ENCODE peak calls at places on chromosome 7, in four cellular contexts. One of them, this sample, is unnamed.
A peak's percentile ranks its signal among the peaks of the same experiment; 100 is the strongest.

GRCh38 chr7:22269963-22270362 is 87.0 kb downstream of the RAPGEF5 start:
- DNase-seq in PC-3: no peak
- DNase-seq in esophagus squamous epithelium: no peak
- DNase-seq in neural progenitor cell: no peak
- DNase-seq in this sample: no peak

GRCh38 chr7:1654738-1655490 is 15.2 kb upstream of the ELFN1 start:
- DNase-seq in PC-3: no peak
- DNase-seq in esophagus squamous epithelium: no peak
- DNase-seq in neural progenitor cell: no peak
- DNase-seq in this sample: no peak

GRCh38 chr7:1537631-1538412 is 7.3 kb downstream of the MAFK start:
- DNase-seq in neural progenitor cell: peak; percentile 83
- DNase-seq in PC-3: peak; percentile 20
- DNase-seq in esophagus squamous epithelium: no peak
- DNase-seq in this sample: no peak

GRCh38 chr7:44416941-44417340 is 73.5 kb downstream of the NUDCD3 start:
- DNase-seq in PC-3: no peak
- DNase-seq in esophagus squamous epithelium: no peak
- DNase-seq in neural progenitor cell: no peak
- DNase-seq in this sample: no peak

GRCh38 chr7:29639386-29639785 is 75.8 kb downstream of the PRR15 start:
- DNase-seq in neural progenitor cell: no peak
- DNase-seq in PC-3: no peak
- DNase-seq in esophagus squamous epithelium: no peak
- DNase-seq in this sample: no peak

GRCh38 chr7:36677769-36678435 is 46.4 kb downstream of the AOAH start:
- DNase-seq in esophagus squamous epithelium: no peak
- DNase-seq in PC-3: no peak
- DNase-seq in neural progenitor cell: no peak
- DNase-seq in this sample: no peak

GRCh38 chr7:91620827-91621226 is 259.7 kb downstream of the MTERF1 start:
- DNase-seq in neural progenitor cell: no peak
- DNase-seq in PC-3: no peak
- DNase-seq in esophagus squamous epithelium: no peak
- DNase-seq in this sample: no peak

GRCh38 chr7:73606801-73607691 is 17.3 kb downstream of the MLXIPL start:
- DNase-seq in esophagus squamous epithelium: no peak
- DNase-seq in PC-3: peak; percentile 55
- DNase-seq in neural progenitor cell: peak; percentile 94
- DNase-seq in this sample: peak; percentile 53

GRCh38 chr7:7271094-7271874 is 88.9 kb downstream of the C1GALT1 start:
- DNase-seq in PC-3: no peak
- DNase-seq in esophagus squamous epithelium: no peak
- DNase-seq in neural progenitor cell: peak; percentile 3
- DNase-seq in this sample: no peak

GRCh38 chr7:18179058-18179457 is 151.4 kb upstream of the PRPS1L1 start:
- DNase-seq in neural progenitor cell: no peak
- DNase-seq in PC-3: peak; percentile 67
- DNase-seq in esophagus squamous epithelium: no peak
- DNase-seq in this sample: no peak

GRCh38 chr7:143041346-143041745 is 10.8 kb upstream of the OR6V1 start:
- DNase-seq in neural progenitor cell: no peak
- DNase-seq in PC-3: no peak
- DNase-seq in esophagus squamous epithelium: no peak
- DNase-seq in this sample: no peak

GRCh38 chr7:155457544-155458316 is at the start of gene EN2:
- DNase-seq in PC-3: peak; percentile 7
- DNase-seq in neural progenitor cell: peak; percentile 57
- DNase-seq in esophagus squamous epithelium: no peak
- DNase-seq in this sample: no peak

GRCh38 chr7:151089893-151090730 is 3.8 kb downstream of the AGAP3 start:
- DNase-seq in PC-3: no peak
- DNase-seq in esophagus squamous epithelium: no peak
- DNase-seq in neural progenitor cell: no peak
- DNase-seq in this sample: no peak

GRCh38 chr7:7176421-7177043 is 5.8 kb upstream of the C1GALT1 start:
- DNase-seq in neural progenitor cell: peak; percentile 64
- DNase-seq in PC-3: peak; percentile 84
- DNase-seq in esophagus squamous epithelium: no peak
- DNase-seq in this sample: no peak

GRCh38 chr7:126698909-126699308 is 553.8 kb downstream of the GRM8 start:
- DNase-seq in neural progenitor cell: no peak
- DNase-seq in PC-3: no peak
- DNase-seq in esophagus squamous epithelium: no peak
- DNase-seq in this sample: no peak

GRCh38 chr7:107813524-107813923 is 10.5 kb upstream of the SLC26A3 start:
- DNase-seq in PC-3: no peak
- DNase-seq in esophagus squamous epithelium: no peak
- DNase-seq in neural progenitor cell: no peak
- DNase-seq in this sample: no peak

GRCh38 chr7:150388709-150389531 is 9.8 kb downstream of the ZNF775 start:
- DNase-seq in PC-3: no peak
- DNase-seq in neural progenitor cell: peak; percentile 52
- DNase-seq in esophagus squamous epithelium: no peak
- DNase-seq in this sample: no peak

GRCh38 chr7:126792501-126792900 is 460.2 kb downstream of the GRM8 start:
- DNase-seq in neural progenitor cell: no peak
- DNase-seq in esophagus squamous epithelium: no peak
- DNase-seq in PC-3: no peak
- DNase-seq in this sample: no peak

GRCh38 chr7:79454325-79454960 is 976 bp upstream of the MAGI2 start:
- DNase-seq in PC-3: no peak
- DNase-seq in esophagus squamous epithelium: no peak
- DNase-seq in neural progenitor cell: peak; percentile 71
- DNase-seq in this sample: no peak

GRCh38 chr7:151867912-151868804 is 8.8 kb downstream of the PRKAG2 start:
- DNase-seq in PC-3: no peak
- DNase-seq in neural progenitor cell: no peak
- DNase-seq in esophagus squamous epithelium: no peak
- DNase-seq in this sample: no peak

GRCh38 chr7:50953820-50954219 is 171.1 kb upstream of the GRB10 start:
- DNase-seq in PC-3: peak; percentile 83
- DNase-seq in neural progenitor cell: peak; percentile 26
- DNase-seq in esophagus squamous epithelium: no peak
- DNase-seq in this sample: no peak

GRCh38 chr7:37728747-37729146 is 45.2 kb downstream of the GPR141 start:
- DNase-seq in esophagus squamous epithelium: no peak
- DNase-seq in PC-3: no peak
- DNase-seq in neural progenitor cell: no peak
- DNase-seq in this sample: no peak

GRCh38 chr7:44104880-44105771 is 981 bp downstream of the AEBP1 start:
- DNase-seq in neural progenitor cell: peak; percentile 51
- DNase-seq in esophagus squamous epithelium: no peak
- DNase-seq in PC-3: no peak
- DNase-seq in this sample: no peak

GRCh38 chr7:37187179-37187578 is 261.5 kb downstream of the ELMO1 start:
- DNase-seq in neural progenitor cell: no peak
- DNase-seq in esophagus squamous epithelium: no peak
- DNase-seq in PC-3: no peak
- DNase-seq in this sample: no peak

GRCh38 chr7:108124820-108125219 is 5.3 kb downstream of the LAMB4 start:
- DNase-seq in neural progenitor cell: no peak
- DNase-seq in PC-3: no peak
- DNase-seq in esophagus squamous epithelium: no peak
- DNase-seq in this sample: no peak

GRCh38 chr7:41702635-41703371 is at the start of gene INHBA:
- DNase-seq in esophagus squamous epithelium: no peak
- DNase-seq in PC-3: peak; percentile 96
- DNase-seq in neural progenitor cell: no peak
- DNase-seq in this sample: no peak

GRCh38 chr7:48304641-48305040 is 133.4 kb downstream of the ABCA13 start:
- DNase-seq in neural progenitor cell: no peak
- DNase-seq in PC-3: no peak
- DNase-seq in esophagus squamous epithelium: no peak
- DNase-seq in this sample: no peak

GRCh38 chr7:74598558-74598957 is 59.0 kb upstream of the GTF2I start:
- DNase-seq in esophagus squamous epithelium: no peak
- DNase-seq in PC-3: peak; percentile 66
- DNase-seq in neural progenitor cell: no peak
- DNase-seq in this sample: no peak

GRCh38 chr7:149196151-149196704 is 882 bp downstream of the ZNF282 start:
- DNase-seq in neural progenitor cell: peak; percentile 28
- DNase-seq in esophagus squamous epithelium: no peak
- DNase-seq in PC-3: no peak
- DNase-seq in this sample: no peak

GRCh38 chr7:79555571-79555970 is 102.1 kb upstream of the MAGI2 start:
- DNase-seq in neural progenitor cell: no peak
- DNase-seq in PC-3: peak; percentile 17
- DNase-seq in esophagus squamous epithelium: no peak
- DNase-seq in this sample: no peak

GRCh38 chr7:47283497-47284131 is 298.3 kb downstream of the TNS3 start:
- DNase-seq in PC-3: peak; percentile 77
- DNase-seq in esophagus squamous epithelium: no peak
- DNase-seq in neural progenitor cell: no peak
- DNase-seq in this sample: no peak

GRCh38 chr7:16479587-16479986 is 14.0 kb upstream of the SOSTDC1 start:
- DNase-seq in neural progenitor cell: no peak
- DNase-seq in esophagus squamous epithelium: no peak
- DNase-seq in PC-3: no peak
- DNase-seq in this sample: no peak

GRCh38 chr7:73978681-73979563 is 49.1 kb upstream of the ELN start:
- DNase-seq in PC-3: peak; percentile 80
- DNase-seq in esophagus squamous epithelium: no peak
- DNase-seq in neural progenitor cell: peak; percentile 49
- DNase-seq in this sample: no peak

GRCh38 chr7:87216701-87217508 is 2.6 kb downstream of the TMEM243 start:
- DNase-seq in esophagus squamous epithelium: no peak
- DNase-seq in PC-3: no peak
- DNase-seq in neural progenitor cell: no peak
- DNase-seq in this sample: no peak
- H3K4me1 ChIP-seq in esophagus squamous epithelium: peaks cover 19% of the 10 kb centered on the region
- H3K4me1 ChIP-seq in PC-3: peaks cover 8% of the 10 kb centered on the region
- H3K4me1 ChIP-seq in neural progenitor cell: no peaks in the 10 kb centered on the region
- H3K4me1 ChIP-seq in this sample: peaks cover 60% of the 10 kb centered on the region

GRCh38 chr7:130995252-130996081 is 261.5 kb upstream of the KLF14 start:
- DNase-seq in neural progenitor cell: no peak
- DNase-seq in esophagus squamous epithelium: no peak
- DNase-seq in PC-3: no peak
- DNase-seq in this sample: no peak

GRCh38 chr7:130994378-130995115 is 260.5 kb upstream of the KLF14 start:
- DNase-seq in PC-3: no peak
- DNase-seq in esophagus squamous epithelium: no peak
- DNase-seq in neural progenitor cell: no peak
- DNase-seq in this sample: no peak

GRCh38 chr7:130996841-130997231 is 262.8 kb upstream of the KLF14 start:
- DNase-seq in PC-3: peak; percentile 87
- DNase-seq in neural progenitor cell: no peak
- DNase-seq in esophagus squamous epithelium: no peak
- DNase-seq in this sample: no peak

GRCh38 chr7:130996205-130996840 is 262.3 kb upstream of the KLF14 start:
- DNase-seq in neural progenitor cell: no peak
- DNase-seq in esophagus squamous epithelium: no peak
- DNase-seq in PC-3: peak; percentile 20
- DNase-seq in this sample: no peak

DNA sequence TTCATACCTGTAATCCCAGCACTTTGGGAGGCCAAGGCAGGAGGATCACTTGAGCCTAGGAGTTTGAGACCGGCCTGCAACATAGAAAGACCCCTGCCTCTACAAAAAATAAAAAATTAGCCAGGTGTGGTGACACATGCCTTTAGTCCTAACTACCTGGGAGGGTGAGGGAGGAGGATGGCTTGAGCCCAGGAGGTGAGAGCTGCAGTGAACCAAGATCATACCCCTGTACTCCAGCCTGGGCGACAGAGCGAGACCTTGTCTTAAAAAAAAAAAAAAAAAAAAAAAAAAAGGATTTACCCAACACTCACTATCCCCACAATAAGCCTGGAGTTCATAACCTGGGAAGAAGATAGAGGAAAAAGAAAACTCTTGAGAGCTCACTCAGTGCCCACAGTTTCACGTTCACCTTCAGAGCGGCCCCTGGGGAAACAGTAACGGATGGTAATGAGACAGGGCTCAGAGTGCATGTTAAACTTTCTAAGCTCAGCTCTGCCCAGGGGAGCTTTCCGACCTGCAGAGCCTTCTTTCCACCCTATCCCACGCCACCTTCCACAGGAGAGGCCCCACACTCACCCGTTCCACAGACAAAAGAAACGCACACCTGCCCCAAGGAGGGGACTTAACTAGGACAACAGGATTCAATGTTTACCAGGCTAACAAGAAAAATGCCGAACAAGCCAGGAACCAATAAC is 259.8 kb upstream of the KLF14 start:
- DNase-seq in neural progenitor cell: no peak
- DNase-seq in PC-3: no peak
- DNase-seq in esophagus squamous epithelium: no peak
- DNase-seq in this sample: no peak
- H3K4me1 ChIP-seq in neural progenitor cell: no peaks in the 10 kb centered on the region
- H3K4me1 ChIP-seq in PC-3: peaks cover 38% of the 10 kb centered on the region
- H3K4me1 ChIP-seq in esophagus squamous epithelium: peaks cover 85% of the 10 kb centered on the region
- H3K4me1 ChIP-seq in this sample: peaks cover 72% of the 10 kb centered on the region

GRCh38 chr7:137984181-137985041 is 17.5 kb downstream of the CREB3L2 start:
- DNase-seq in neural progenitor cell: no peak
- DNase-seq in esophagus squamous epithelium: no peak
- DNase-seq in PC-3: no peak
- DNase-seq in this sample: no peak
- H3K4me1 ChIP-seq in neural progenitor cell: peaks cover 29% of the 10 kb centered on the region
- H3K4me1 ChIP-seq in esophagus squamous epithelium: peaks cover 56% of the 10 kb centered on the region
- H3K4me1 ChIP-seq in PC-3: peaks cover 24% of the 10 kb centered on the region
- H3K4me1 ChIP-seq in this sample: peaks cover 4% of the 10 kb centered on the region

GRCh38 chr7:132462478-132462877 is 113.8 kb downstream of the PLXNA4 start:
- DNase-seq in neural progenitor cell: no peak
- DNase-seq in esophagus squamous epithelium: no peak
- DNase-seq in PC-3: no peak
- DNase-seq in this sample: no peak
- H3K4me1 ChIP-seq in neural progenitor cell: peaks cover 15% of the 10 kb centered on the region
- H3K4me1 ChIP-seq in esophagus squamous epithelium: no peaks in the 10 kb centered on the region
- H3K4me1 ChIP-seq in PC-3: peaks cover 15% of the 10 kb centered on the region
- H3K4me1 ChIP-seq in this sample: no peaks in the 10 kb centered on the region

DNA sequence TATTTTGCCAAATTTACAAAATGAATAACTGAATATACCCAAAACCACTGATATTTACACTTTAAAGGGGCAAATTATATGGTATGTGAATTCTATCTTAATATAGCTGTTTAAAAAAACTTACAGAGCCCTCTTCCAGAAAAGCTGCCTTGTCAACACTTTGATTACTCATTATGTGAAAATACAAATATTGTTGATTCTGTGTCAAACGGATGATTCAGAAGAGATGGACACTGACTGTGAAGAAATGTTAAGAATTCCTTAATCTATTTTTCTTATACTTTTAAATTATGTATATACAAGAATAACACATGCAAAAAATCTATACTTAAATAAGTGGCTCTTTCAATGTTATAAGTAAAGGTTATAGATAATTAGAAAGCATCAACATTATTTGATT is 41.5 kb downstream of the SMURF1 start:
- DNase-seq in esophagus squamous epithelium: no peak
- DNase-seq in PC-3: peak; percentile 65
- DNase-seq in neural progenitor cell: no peak
- DNase-seq in this sample: no peak
- H3K4me1 ChIP-seq in esophagus squamous epithelium: peaks cover 48% of the 10 kb centered on the region
- H3K4me1 ChIP-seq in PC-3: peaks cover 69% of the 10 kb centered on the region
- H3K4me1 ChIP-seq in neural progenitor cell: peaks cover 14% of the 10 kb centered on the region
- H3K4me1 ChIP-seq in this sample: no peaks in the 10 kb centered on the region

This sample was measured in effector memory CD4-positive, alpha-beta T cell.